ENCODE peak calls at places on chromosomes 1 and 21, in six cellular contexts. P is psoas muscle, U is SJSA1, W is cardiac fibroblast, V is tibial artery, J is GM23338. K is an unnamed sample.
A peak's percentile ranks its signal among the peaks of the same experiment; 100 is the strongest.

GRCh38 chr21:25169370-25169769 is 437.9 kb downstream of the MRPL39 start:
- DNase-seq in J (no peak), W (no peak), U (no peak), P (no peak), V (no peak), K (no peak)

GRCh38 chr1:203362561-203363055 is 11.7 kb upstream of the FMOD start:
- DNase-seq in J (no peak), V (no peak), U (no peak), P (no peak), W (no peak), K (no peak)

GRCh38 chr1:911875-912739 is 11.6 kb upstream of the SAMD11 start:
- DNase-seq in J (no peak), W (no peak), V (no peak), U (no peak), P (peak; percentile 35), K (no peak)

GRCh38 chr1:200771625-200772555 is 33.2 kb downstream of the CAMSAP2 start:
- DNase-seq in J (no peak), W (no peak), U (peak; percentile 23), P (no peak), V (no peak), K (no peak)

GRCh38 chr1:10204003-10204642 is 6.2 kb upstream of the KIF1B start:
- DNase-seq in J (no peak), V (no peak), U (no peak), P (no peak), W (no peak), K (no peak)

GRCh38 chr1:54278941-54279422 is 79.0 kb downstream of the MRPL37 start:
- DNase-seq in V (peak; percentile 48), U (peak; percentile 87), P (no peak), J (no peak), W (peak; percentile 58), K (no peak)

GRCh38 chr1:201766117-201766863 is 62.7 kb upstream of the IPO9 start:
- DNase-seq in J (no peak), P (no peak), U (peak; percentile 40), V (peak; percentile 71), W (peak; percentile 95), K (peak; percentile 94)

GRCh38 chr1:12314328-12314903 is 84.6 kb downstream of the VPS13D start:
- DNase-seq in J (no peak), P (no peak), U (peak; percentile 22), W (peak; percentile 51), V (no peak), K (no peak)

GRCh38 chr1:112359961-112360767 is 35.9 kb upstream of the CTTNBP2NL start:
- DNase-seq in U (no peak), P (peak; percentile 83), V (peak; percentile 84), W (peak; percentile 96), J (peak; percentile 79), K (peak; percentile 77)

DNA sequence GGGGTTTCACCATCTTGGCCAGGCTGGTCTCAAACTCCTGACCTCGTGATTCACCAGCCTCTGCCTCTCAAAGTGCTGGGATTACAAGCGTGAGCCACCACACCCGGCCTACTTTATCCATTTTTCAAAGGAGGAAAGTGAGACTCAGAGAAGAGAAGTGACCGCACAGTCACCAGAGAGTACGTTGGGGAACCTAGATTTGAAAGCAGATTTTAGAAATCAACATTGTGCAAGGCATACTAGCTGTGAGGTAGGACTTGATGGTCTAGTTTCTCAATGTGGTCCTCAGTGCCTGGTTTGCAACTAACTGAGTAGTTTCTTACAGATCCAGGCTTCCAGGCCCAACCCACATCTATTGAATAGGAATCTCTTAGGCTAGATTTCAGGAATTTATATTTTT is 1.7 kb upstream of the PRCC start:
- DNase-seq in W (no peak), V (no peak), U (no peak), J (no peak), P (no peak), K (no peak)
- H3K4me3 ChIP-seq in W (no peak overlapping the region), V (no peak overlapping the region), U (no peak overlapping the region), J (no peak overlapping the region), P (peak overlapping the region; percentile 95), K (no peak overlapping the region)

GRCh38 chr1:111200802-111201161 is 336 bp upstream of the DENND2D start:
- DNase-seq in U (no peak), W (no peak), V (no peak), J (no peak), P (no peak), K (no peak)
- H3K4me3 ChIP-seq in U (no peak overlapping the region), W (no peak overlapping the region), V (no peak overlapping the region), J (no peak overlapping the region), P (no peak overlapping the region), K (no peak overlapping the region)

DNA sequence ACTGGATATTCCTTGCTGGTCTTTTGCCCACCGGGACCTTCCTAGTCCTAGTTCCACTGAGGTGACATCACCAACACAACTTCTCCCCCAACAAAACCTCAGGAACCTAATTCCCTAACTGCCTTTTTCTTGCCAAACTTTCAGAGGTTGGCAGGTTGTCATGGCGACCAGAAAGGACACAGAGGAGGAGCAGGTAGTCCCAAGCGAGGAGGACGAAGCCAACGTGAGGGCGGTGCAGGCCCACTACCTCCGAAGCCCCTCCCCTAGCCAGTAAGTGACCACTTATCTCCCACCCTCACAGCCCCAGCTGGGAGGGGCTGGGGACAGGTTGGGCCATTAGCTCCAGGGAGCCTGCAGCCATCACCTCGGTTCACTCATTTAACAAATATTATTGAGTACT is 815 bp downstream of the STYXL2 start:
- DNase-seq in J (no peak), P (no peak), V (no peak), W (no peak), U (no peak), K (no peak)
- H3K4me3 ChIP-seq in J (no peak overlapping the region), P (peak overlapping the region; percentile 79), V (peak overlapping the region; percentile 51), W (no peak overlapping the region), U (no peak overlapping the region), K (no peak overlapping the region)

DNA sequence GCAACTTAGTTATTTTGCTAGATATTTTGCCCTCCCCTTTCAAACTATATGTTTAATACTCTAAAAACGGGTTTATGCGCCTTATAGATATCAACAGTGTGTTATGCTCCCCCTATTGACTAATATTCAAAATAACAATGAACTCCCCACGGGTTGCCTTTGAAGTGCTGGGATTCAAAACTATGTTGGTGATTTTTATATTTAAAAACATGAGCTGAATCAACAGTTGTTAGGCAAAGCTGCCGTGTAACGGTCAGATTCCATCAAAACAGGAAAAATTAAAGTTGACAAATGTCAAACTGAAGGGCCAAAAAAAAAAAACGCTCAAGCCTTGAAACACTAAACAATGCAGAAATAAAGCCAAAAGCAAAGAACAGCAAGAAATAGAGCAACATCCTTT is 2.5 kb downstream of the TGFBR3 start:
- DNase-seq in J (no peak), U (no peak), W (peak; percentile 66), V (no peak), P (no peak), K (no peak)
- H3K4me3 ChIP-seq in J (no peak overlapping the region), U (no peak overlapping the region), W (peak overlapping the region; percentile 97), V (peak overlapping the region; percentile 85), P (peak overlapping the region; percentile 77), K (no peak overlapping the region)

DNA sequence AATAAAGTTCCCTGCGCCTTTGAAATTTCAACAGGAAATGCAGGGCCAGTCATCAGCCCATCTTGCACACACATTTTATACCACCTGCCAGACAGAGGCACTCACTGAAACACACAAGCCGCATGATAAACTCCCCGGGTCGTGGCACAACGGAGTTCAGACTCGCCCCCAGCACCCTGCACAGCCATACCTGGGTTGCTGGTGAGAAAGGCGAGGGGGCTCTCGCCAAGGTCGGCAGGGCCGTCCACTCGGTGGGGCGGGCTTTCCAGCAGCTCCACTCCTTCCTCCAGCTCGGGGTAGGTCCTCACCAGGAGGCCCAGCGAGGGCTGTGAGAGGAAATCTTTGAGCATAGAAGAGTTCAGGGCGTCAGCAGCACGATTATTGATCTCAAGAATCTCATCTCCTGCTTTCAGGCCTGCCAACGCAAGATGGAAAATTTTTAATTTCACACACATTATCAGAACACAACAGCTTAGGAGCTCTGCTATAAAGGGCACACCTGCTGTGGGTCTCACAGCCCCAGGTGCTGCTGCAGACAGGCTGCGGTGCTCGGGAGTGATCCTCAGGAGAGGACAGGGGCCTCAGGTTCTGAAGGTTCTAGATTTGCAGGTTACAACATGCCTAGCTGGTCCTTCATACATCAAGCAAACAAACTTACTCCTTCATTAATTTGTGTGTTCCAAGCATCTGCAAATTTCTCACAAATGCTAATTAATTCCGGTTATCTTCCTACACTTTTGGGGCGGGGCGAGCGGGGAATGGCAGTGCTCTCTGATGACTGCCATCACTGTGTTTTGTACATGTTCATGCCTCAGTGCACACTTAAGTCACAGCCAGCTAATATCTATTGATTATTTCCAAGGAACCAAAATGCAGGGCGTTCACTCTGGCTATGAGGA is 144.2 kb upstream of the KRTAP19-8 start:
- DNase-seq in V (no peak), U (no peak), J (no peak), P (no peak), W (no peak), K (no peak)
- H3K4me3 ChIP-seq in V (no peak overlapping the region), U (no peak overlapping the region), J (no peak overlapping the region), P (no peak overlapping the region), W (no peak overlapping the region), K (no peak overlapping the region)

GRCh38 chr1:225250432-225250831 is 177.4 kb downstream of the LBR start:
- DNase-seq in W (no peak), U (no peak), J (no peak), P (no peak), V (no peak), K (no peak)
- H3K4me3 ChIP-seq in W (no peak overlapping the region), U (no peak overlapping the region), J (no peak overlapping the region), P (no peak overlapping the region), V (no peak overlapping the region), K (no peak overlapping the region)

DNA sequence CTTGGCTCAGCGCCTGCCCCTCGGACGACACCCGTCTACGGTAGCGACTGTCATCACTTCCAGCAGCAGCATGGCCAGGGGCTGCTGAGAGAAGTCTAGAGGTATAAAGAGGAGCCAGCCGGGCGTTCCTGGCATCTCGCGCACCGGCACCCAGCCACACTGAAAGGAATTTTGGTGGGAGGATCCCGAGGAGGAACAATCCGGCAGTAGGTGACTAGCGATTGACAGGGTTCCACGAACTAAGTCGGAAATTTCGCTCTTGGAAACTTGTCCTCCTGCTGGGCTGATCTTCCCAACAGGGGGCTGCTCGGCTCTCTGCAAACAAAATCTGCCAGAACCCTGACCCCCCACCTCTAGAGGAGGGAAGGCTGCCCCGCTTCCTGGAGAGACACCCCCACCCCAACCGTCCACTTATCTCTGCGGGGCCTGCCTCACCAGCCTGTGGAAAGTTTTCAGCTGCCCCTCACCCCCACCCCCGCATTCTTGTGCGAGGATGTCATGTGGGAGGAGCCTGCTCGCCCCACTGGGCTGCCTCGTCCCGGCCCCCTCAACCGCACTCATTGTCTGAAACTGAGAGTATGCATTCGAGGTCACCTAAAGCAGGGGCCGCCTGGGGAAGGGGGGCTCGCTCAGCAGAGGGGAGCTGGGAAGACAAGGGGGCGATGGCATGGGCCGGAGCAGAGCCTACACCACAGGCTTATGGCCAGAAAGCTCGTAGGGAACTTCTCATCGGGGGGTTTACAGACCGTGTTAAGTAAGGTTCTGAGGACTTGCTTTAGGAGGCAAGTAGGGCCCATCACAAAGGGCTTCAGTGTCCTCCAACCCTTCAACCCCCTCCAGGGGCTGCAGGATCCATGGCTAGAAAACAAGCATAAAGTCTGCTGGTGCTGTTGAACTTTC is 9.6 kb downstream of the EPHA2 start:
- DNase-seq in J (peak; percentile 95), V (peak; percentile 66), W (peak; percentile 92), P (peak; percentile 68), U (peak; percentile 98), K (peak; percentile 68)
- H3K4me3 ChIP-seq in J (peak overlapping the region; percentile 42), V (peak overlapping the region; percentile 37), W (peak overlapping the region; percentile 49), P (peak overlapping the region; percentile 50), U (peak overlapping the region; percentile 14), K (peak overlapping the region; percentile 28)

DNA sequence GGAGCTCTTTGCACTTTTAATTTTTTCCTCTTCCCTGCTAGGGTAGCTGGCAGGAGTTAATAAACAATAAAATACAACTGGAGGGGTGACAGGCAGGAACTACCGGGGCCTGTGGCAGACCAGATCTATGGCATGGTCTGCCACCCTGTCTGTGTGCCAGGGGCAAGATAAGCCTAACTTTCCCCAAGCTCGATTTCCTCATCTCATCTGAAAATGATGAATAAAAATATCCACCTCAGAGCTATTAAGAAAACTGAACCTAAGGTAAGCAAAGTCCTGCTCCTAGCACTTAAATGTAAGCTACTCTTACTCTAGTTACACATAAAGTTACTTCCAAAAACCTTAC is 879 bp upstream of the IPO13 start:
- DNase-seq in W (no peak), U (no peak), J (no peak), P (no peak), V (no peak), K (no peak)
- H3K4me3 ChIP-seq in W (peak overlapping the region; percentile 94), U (peak overlapping the region; percentile 61), J (peak overlapping the region; percentile 88), P (peak overlapping the region; percentile 79), V (peak overlapping the region; percentile 73), K (peak overlapping the region; percentile 87)

K was measured in skeletal muscle cell.